ENCODE peak calls at places on chromosomes 2 and 18, in eight cellular contexts. V, O, E, Z, W, T, F and X are unnamed samples. For H3K4me1, the result is how much of the 10 kb centered on the place peaks cover.

GRCh38 chr2:226655871-226656270 is 143.7 kb downstream of the IRS1 start:
- DNase-seq in V (no peak), O (no peak), E (no peak), Z (no peak), W (no peak), T (peak), F (no peak), X (no peak)

GRCh38 chr18:21904856-21905255 is 164.3 kb downstream of the MIB1 start:
- DNase-seq in V (no peak), O (no peak), E (no peak), Z (no peak), W (no peak), T (no peak), F (no peak), X (no peak)

GRCh38 chr2:242060212-242060835 is 190.8 kb downstream of the RTP5 start:
- DNase-seq in V (peak), O (peak), E (no peak), Z (no peak), W (no peak), T (no peak), F (no peak), X (no peak)

GRCh38 chr2:178392215-178392614 is 58.8 kb downstream of the PRKRA start:
- DNase-seq in V (no peak), O (no peak), E (no peak), Z (no peak), W (no peak), T (no peak), F (no peak), X (no peak)

GRCh38 chr2:40516604-40517003 is 64.7 kb upstream of the SLC8A1 start:
- DNase-seq in V (no peak), O (no peak), E (no peak), Z (no peak), W (no peak), T (no peak), F (no peak), X (no peak)

GRCh38 chr2:179525340-179525739 is 260.7 kb upstream of the SESTD1 start:
- DNase-seq in V (no peak), O (no peak), E (no peak), Z (no peak), W (no peak), T (no peak), F (no peak), X (no peak)

GRCh38 chr2:241900251-241901017 is 30.9 kb downstream of the RTP5 start:
- DNase-seq in V (no peak), O (no peak), E (no peak), Z (no peak), W (no peak), T (no peak), F (no peak), X (no peak)

GRCh38 chr18:3042337-3042736 is 29.4 kb upstream of the LPIN2 start:
- DNase-seq in V (no peak), O (no peak), E (no peak), Z (no peak), W (no peak), T (no peak), F (no peak), X (no peak)

GRCh38 chr2:64865073-64865830 is 123.9 kb upstream of the SLC1A4 start:
- DNase-seq in V (peak), O (peak), E (peak), Z (peak), W (peak), T (peak), F (peak), X (peak)

GRCh38 chr2:133271105-133271504 is 297.2 kb downstream of the NCKAP5 start:
- DNase-seq in V (no peak), O (no peak), E (no peak), Z (no peak), W (no peak), T (peak), F (no peak), X (no peak)

GRCh38 chr2:240405133-240405532 is 30.3 kb upstream of the GPC1 start:
- DNase-seq in V (no peak), O (no peak), E (no peak), Z (no peak), W (no peak), T (no peak), F (no peak), X (no peak)
- H3K27ac ChIP-seq in V (no peak), O (no peak), E (no peak), Z (no peak), W (no peak), T (no peak), F (no peak), X (no peak)

DNA sequence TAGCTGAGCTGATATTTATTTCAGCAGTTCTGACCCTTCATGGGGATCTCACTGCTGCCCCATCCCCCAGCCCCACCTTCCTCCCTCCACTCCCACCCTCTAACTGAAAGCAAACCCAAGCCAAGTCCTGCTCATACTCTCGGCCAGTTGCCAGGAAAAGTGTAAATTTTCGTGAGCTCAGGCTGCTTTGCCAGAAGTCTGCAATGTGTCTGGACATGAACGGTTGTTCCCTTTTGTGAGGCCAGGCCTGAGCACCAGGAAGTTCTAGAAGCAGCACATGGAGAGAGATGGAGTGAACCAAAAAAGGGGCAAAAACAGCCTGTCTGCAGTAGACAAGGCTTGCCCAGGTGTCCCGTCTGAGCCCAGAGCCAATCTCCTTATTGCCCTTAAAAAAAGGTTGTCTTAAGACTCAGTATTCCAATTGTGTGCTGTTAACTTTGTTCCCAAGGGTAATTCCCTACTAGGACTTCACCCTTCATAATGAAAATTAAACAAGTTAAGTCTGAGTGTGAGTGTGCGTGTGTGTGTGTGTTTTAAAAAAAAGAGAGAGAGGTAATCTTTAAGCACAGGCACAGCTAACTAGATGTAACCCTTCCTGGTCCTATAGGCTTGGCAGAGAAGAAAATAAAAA is 247.1 kb downstream of the BCL11A start:
- DNase-seq in V (no peak), O (no peak), E (no peak), Z (no peak), W (no peak), T (no peak), F (no peak), X (no peak)
- H3K4me1 ChIP-seq in V (under half), O (under half), E (under half), Z (under half), W (half or more), T (under half), F (under half), X (under half)

GRCh38 chr18:80126797-80127196 is 17.7 kb downstream of the ADNP2 start:
- DNase-seq in V (no peak), O (no peak), E (no peak), Z (no peak), W (no peak), T (no peak), F (no peak), X (no peak)

GRCh38 chr18:80119111-80119510 is 10.0 kb downstream of the ADNP2 start:
- DNase-seq in V (no peak), O (no peak), E (no peak), Z (no peak), W (no peak), T (no peak), F (no peak), X (no peak)

GRCh38 chr18:80120932-80121331 is 11.9 kb downstream of the ADNP2 start:
- DNase-seq in V (no peak), O (no peak), E (no peak), Z (no peak), W (no peak), T (no peak), F (no peak), X (no peak)

GRCh38 chr18:80127635-80128034 is 18.6 kb downstream of the ADNP2 start:
- DNase-seq in V (no peak), O (no peak), E (no peak), Z (no peak), W (no peak), T (no peak), F (no peak), X (no peak)

GRCh38 chr18:80124131-80124530 is 15.1 kb downstream of the ADNP2 start:
- DNase-seq in V (no peak), O (no peak), E (no peak), Z (no peak), W (no peak), T (no peak), F (no peak), X (no peak)
- H3K4me3 ChIP-seq in V (no peak), O (no peak), E (no peak), Z (no peak), W (no peak), T (no peak), F (no peak), X (no peak)

GRCh38 chr2:118388771-118389170 is 300.5 kb downstream of the INSIG2 start:
- DNase-seq in V (no peak), O (no peak), E (no peak), Z (no peak), W (no peak), T (peak), F (no peak), X (no peak)
- H3K27ac ChIP-seq in V (peak), O (no peak), E (no peak), Z (no peak), W (no peak), T (peak), F (no peak), X (no peak)

GRCh38 chr18:9971313-9971920 is 57.6 kb downstream of the VAPA start:
- DNase-seq in V (peak), O (peak), E (peak), Z (peak), W (peak), T (peak), F (peak), X (peak)

GRCh38 chr18:9973461-9973860 is 59.6 kb downstream of the VAPA start:
- DNase-seq in V (no peak), O (no peak), E (no peak), Z (no peak), W (no peak), T (no peak), F (no peak), X (no peak)

GRCh38 chr18:9974279-9974915 is 60.6 kb downstream of the VAPA start:
- DNase-seq in V (no peak), O (no peak), E (no peak), Z (no peak), W (no peak), T (no peak), F (no peak), X (no peak)

GRCh38 chr18:9975658-9976057 is 61.8 kb downstream of the VAPA start:
- DNase-seq in V (no peak), O (no peak), E (no peak), Z (no peak), W (no peak), T (peak), F (no peak), X (no peak)
- H3K4me1 ChIP-seq in V (under half), O (under half), E (under half), Z (under half), W (under half), T (under half), F (under half), X (under half)

DNA sequence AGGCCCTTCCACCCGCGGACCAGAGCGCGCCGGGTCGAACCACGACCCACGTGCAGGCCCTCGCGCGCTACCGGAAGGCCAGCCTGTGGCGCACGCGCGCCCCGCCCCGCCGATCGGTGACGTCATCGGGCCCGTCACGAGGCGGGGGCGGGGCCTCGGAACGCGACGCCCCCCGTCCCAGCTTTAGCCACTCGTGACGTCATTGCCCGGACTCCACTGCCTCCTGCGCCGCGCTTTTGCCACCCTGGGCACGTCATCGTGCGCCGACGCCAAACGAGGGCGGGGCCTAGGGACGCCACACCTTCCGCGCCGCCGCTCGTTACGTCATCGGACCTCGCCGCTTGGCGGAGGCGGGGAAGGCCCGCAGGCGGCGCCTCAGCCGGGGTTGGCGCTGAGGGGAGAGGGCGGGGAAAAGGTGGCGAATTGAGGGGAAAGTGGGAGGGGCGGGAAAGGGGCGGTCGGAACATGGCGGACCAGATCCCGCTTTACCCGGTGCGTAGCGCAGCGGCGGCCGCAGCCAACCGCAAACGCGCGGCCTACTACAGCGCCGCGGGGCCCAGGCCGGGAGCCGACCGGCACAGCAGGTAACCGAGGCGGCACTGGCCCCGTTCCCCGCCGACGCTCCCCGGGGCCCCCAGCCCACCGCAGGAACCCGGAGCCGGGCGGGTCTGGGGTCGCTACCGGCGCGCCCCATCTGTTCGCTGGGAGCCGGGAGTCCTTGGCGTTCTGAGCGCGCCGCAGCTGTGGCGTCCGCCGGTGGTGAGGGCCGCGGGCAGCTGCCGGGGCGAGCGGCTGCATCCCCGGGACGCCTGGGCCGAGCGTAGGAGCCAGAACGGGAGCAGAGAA is at the start of gene ATP9B:
- DNase-seq in V (peak), O (peak), E (peak), Z (peak), W (peak), T (peak), F (peak), X (peak)
- H3K4me3 ChIP-seq in V (peak), O (peak), E (peak), Z (peak), W (peak), T (peak), F (peak), X (peak)

DNA sequence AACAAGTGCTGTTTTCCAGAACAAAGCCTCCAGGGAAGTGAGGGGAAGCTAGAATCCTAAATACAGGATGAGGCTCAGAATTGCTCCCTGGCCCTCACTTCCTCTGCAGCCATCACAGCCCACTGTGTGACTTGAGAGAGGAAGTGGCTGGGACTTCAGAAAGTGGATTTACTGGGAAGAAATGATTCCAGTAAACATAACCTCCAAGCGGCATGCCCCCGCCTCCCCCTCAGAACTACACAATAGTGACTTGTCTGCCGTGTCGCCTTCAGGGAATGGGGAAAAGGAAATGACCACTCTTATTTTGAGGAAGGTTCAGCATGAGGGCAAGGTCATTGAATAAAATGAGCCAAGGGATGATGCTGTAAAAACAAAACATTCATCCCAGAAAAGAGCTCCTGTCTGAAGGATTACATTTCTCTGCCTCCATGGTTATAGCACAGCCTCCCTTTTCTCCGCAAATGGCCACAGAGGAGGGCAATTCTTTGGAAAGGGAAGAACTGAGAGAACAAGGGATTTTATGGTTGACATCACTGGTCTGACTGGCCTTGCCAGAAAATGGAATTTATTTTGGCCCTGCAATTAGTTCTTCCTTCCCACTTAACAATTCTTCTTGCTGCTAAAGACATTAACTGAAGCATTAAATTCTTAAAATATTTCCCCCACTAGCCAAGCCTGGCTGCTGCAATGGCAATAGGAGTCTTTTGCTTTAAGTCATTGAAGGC is 78.9 kb upstream of the DAPL1 start:
- DNase-seq in V (no peak), O (no peak), E (no peak), Z (no peak), W (no peak), T (no peak), F (no peak), X (no peak)
- H3K27ac ChIP-seq in V (no peak), O (no peak), E (no peak), Z (no peak), W (no peak), T (no peak), F (no peak), X (no peak)